ENCODE peak calls at places on chromosomes 13 and 19, in six cellular contexts. G is SK-N-MC, A is stomach, B is suprapubic skin, D is K562, T is transverse colon. J is an unnamed sample.

GRCh38 chr19:52148256-52148655 is 8.5 kb upstream of the ZNF616 start:
- DNase-seq in D (no peak), T (no peak), G (no peak), B (no peak), A (no peak), J (no peak)

GRCh38 chr13:41651413-41652068 is 194.2 kb downstream of the RGCC start:
- DNase-seq in T (no peak), B (no peak), D (no peak), G (no peak), A (no peak), J (no peak)

GRCh38 chr19:14507704-14508246 is 10.4 kb downstream of the DNAJB1 start:
- DNase-seq in T (no peak), D (peak; percentile 67), A (no peak), G (no peak), B (no peak), J (no peak)

GRCh38 chr13:51639171-51639570 is 54.9 kb downstream of the WDFY2 start:
- DNase-seq in A (no peak), D (no peak), B (no peak), T (no peak), G (peak; percentile 60), J (no peak)

GRCh38 chr19:5824791-5825577 is 14.5 kb downstream of the FUT6 start:
- DNase-seq in B (no peak), T (no peak), D (no peak), A (no peak), G (no peak), J (no peak)

GRCh38 chr13:19179916-19180315 is 1.7 kb downstream of the TUBA3C start:
- DNase-seq in G (no peak), T (no peak), D (no peak), A (peak; percentile 8), B (peak; percentile 33), J (no peak)

GRCh38 chr19:4555657-4556561 is 3.6 kb downstream of the SEMA6B start:
- DNase-seq in T (peak; percentile 46), G (no peak), D (peak; percentile 91), B (no peak), A (no peak), J (no peak)

GRCh38 chr13:108850706-108851105 is 221.3 kb downstream of the MYO16 start:
- DNase-seq in T (no peak), D (no peak), G (no peak), B (no peak), A (no peak), J (no peak)

GRCh38 chr19:46660008-46660517 is 919 bp downstream of the DACT3 start:
- DNase-seq in B (peak; percentile 68), T (no peak), G (no peak), A (no peak), D (peak; percentile 65), J (no peak)

GRCh38 chr13:40024578-40024952 is 369.1 kb downstream of the COG6 start:
- DNase-seq in G (no peak), A (no peak), D (no peak), B (no peak), T (no peak), J (no peak)

GRCh38 chr19:18725755-18726416 is 42.4 kb downstream of the CRTC1 start:
- DNase-seq in T (no peak), A (no peak), B (no peak), D (no peak), G (no peak), J (no peak)

GRCh38 chr19:38270587-38271167 is 6.3 kb downstream of the SPINT2 start:
- DNase-seq in A (no peak), D (peak; percentile 92), T (no peak), G (no peak), B (no peak), J (no peak)

GRCh38 chr13:50358221-50358620 is 343.0 kb downstream of the KCNRG start:
- DNase-seq in D (no peak), A (no peak), G (no peak), T (no peak), B (no peak), J (no peak)

GRCh38 chr13:50357586-50358118 is 342.4 kb downstream of the KCNRG start:
- DNase-seq in G (no peak), T (no peak), B (no peak), A (peak; percentile 58), D (peak; percentile 65), J (no peak)

GRCh38 chr13:50357136-50357535 is 341.9 kb downstream of the KCNRG start:
- DNase-seq in T (no peak), A (no peak), D (no peak), B (no peak), G (no peak), J (no peak)

GRCh38 chr13:50353651-50354415 is 338.6 kb downstream of the KCNRG start:
- DNase-seq in G (no peak), T (no peak), D (no peak), B (no peak), A (no peak), J (no peak)

DNA sequence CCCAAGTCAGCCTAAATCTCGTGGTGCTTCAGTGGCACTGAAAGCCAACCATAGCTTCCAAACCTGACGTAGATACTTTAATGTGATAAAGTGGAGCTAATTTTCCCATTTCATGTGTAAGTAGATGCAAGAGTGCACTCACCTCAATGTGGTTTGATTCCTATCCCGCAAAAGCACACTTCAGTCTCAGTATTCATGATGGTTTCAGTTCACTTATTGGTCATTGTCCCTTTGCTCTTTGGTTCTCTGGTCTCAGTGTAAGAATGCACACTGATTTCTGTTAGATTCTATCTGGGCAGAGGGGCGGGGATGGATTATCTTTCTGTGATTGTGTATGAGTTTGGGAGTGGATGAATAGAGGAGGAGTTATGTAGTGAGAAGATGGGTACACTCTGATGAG is 340.6 kb downstream of the KCNRG start:
- DNase-seq in D (no peak), A (no peak), B (no peak), T (no peak), G (no peak), J (no peak)
- TF ChIP-seq POLR2AphosphoS5 in D (no peak), A (no peak), B (no peak), T (no peak), G (no peak), J (no peak)

GRCh38 chr19:16327911-16328823 is 3.5 kb downstream of the KLF2 start:
- DNase-seq in D (peak; percentile 17), A (peak; percentile 73), B (peak; percentile 93), T (peak; percentile 75), G (no peak), J (no peak)
- TF ChIP-seq POLR2AphosphoS5 in D (no peak), A (peak; percentile 86), B (peak; percentile 95), T (peak; percentile 79), G (no peak), J (no peak)

GRCh38 chr19:41847351-41848105 is 2.7 kb downstream of the DMRTC2 start:
- DNase-seq in G (no peak), B (no peak), D (no peak), T (no peak), A (no peak), J (no peak)

GRCh38 chr19:41845051-41845590 is 279 bp downstream of the DMRTC2 start:
- DNase-seq in B (no peak), G (no peak), D (no peak), A (no peak), T (no peak), J (no peak)

GRCh38 chr19:41843371-41843770 is 1.1 kb downstream of the LYPD4 start:
- DNase-seq in D (peak; percentile 86), A (no peak), B (no peak), T (no peak), G (no peak), J (no peak)

GRCh38 chr19:41845001-41845050 is at the start of gene DMRTC2:
- DNase-seq in G (no peak), D (no peak), T (no peak), A (no peak), B (no peak), J (no peak)

DNA sequence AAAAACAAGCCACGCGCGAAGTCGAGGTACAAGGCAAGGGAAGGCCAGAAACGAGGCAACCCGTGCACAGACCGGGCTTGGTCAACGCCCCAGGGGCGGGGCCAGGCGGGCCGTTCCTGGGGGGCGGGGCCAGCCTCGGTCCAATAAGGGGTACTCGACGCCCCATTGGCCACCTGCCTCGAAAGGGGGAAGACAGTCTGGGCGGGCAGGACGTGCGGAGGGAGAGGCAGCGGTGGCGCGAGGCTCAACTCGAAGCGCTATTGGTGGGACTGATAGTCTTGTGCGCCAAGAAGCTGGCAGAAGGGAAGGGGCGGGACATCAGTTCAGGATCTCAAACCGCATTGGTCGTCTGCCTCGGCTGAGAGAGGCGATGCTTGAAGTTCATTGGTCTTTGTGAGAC is at the start of gene LYPD4:
- DNase-seq in G (no peak), A (no peak), B (no peak), T (no peak), D (no peak), J (no peak)
- TF ChIP-seq POLR2AphosphoS5 in G (no peak), A (no peak), B (no peak), T (no peak), D (no peak), J (no peak)

DNA sequence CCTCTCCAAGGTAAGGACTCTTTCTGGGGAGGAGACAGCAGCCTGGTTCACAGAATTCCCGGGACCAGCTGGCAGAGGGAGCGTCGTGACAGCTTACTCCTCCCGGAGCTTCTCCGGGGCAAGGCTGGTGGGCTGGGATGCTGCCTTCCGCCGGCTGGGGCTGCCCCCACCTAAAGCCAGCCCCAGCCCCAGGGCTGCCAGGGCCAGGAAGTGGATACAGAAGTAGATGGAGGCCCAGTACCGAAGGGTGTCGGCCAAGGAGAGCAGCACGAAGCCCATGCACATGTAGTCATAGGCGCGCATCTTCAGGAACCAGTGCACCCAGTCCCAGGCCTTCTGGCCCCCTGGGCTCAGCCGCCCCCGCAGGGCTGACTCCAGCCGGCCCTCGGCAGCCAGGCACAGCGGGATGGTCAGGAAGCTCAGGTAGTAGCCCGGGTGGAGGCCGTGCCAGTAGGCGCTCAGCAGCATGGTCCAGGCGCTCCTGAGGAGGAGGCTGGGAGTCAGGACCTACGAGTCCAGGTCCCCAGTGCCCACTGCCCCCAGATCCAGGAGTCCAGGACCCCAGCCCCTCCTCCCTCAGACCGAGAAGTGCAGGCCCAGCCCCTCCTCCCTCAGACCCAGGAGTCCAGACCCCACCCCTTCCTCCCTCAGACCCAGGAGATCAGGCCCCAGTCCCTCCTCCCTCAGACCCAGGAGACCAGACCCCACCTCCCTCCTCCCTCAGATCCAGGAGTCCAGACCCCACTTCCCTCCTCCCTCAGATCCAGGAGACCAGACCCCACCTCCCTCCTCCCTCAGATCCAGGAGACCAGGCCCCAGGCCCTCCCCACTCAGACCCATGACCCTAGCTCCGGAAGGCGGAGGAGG is 1.2 kb upstream of the TMC4 start:
- DNase-seq in G (no peak), B (no peak), T (no peak), D (no peak), A (no peak), J (no peak)
- TF ChIP-seq POLR2AphosphoS5 in G (no peak), B (no peak), T (no peak), D (no peak), A (no peak), J (no peak)